ENCODE peak calls at places on chromosome 3, in ten cellular contexts. F is RWPE1; X is sciatic nerve; B is activated effector memory CD4-positive, alpha-beta T cell treated with Interleukin-2 at 50 U/mL for 16 hours; J is stimulated activated naive CD8-positive, alpha-beta T cell treated with anti-CD3 and anti-CD28 coated beads, Interleukin-15, amount 100 ng/mL, for 72 hours; H is NCI-H1092; S is HEK293T; O is Calu3; Q is brain microvascular endothelial cell; G is KG1. Z is an unnamed sample.

GRCh38 chr3:41426485-41426884 is 227.2 kb downstream of the CTNNB1 start:
- DNase-seq in F (no peak), X (no peak), B (no peak), J (no peak), H (no peak), S (no peak), O (no peak), Q (no peak), G (no peak), Z (no peak)

GRCh38 chr3:194166682-194167479 is 30.9 kb downstream of the HES1 start:
- DNase-seq in F (no peak), X (no peak), B (no peak), J (no peak), H (no peak), S (no peak), O (no peak), Q (no peak), G (no peak), Z (no peak)

GRCh38 chr3:70885636-70886035 is 573.2 kb upstream of the MDFIC2 start:
- DNase-seq in F (no peak), X (no peak), B (no peak), J (no peak), H (no peak), S (no peak), O (no peak), Q (no peak), G (no peak), Z (no peak)

GRCh38 chr3:139561959-139562676 is 22.6 kb upstream of the RBP1 start:
- DNase-seq in F (peak), X (no peak), B (no peak), J (no peak), H (peak), S (peak), O (peak), Q (peak), G (no peak), Z (peak)

GRCh38 chr3:12869025-12869695 is 27.8 kb upstream of the RPL32 start:
- DNase-seq in F (no peak), X (no peak), B (no peak), J (peak), H (peak), S (peak), O (peak), Q (no peak), G (no peak), Z (peak)

GRCh38 chr3:65742914-65743313 is 295.8 kb downstream of the MAGI1 start:
- DNase-seq in F (no peak), X (no peak), B (no peak), J (no peak), H (no peak), S (no peak), O (no peak), Q (no peak), G (no peak), Z (no peak)

GRCh38 chr3:177377166-177377565 is 179.9 kb upstream of the TBL1XR1 start:
- DNase-seq in F (peak), X (no peak), B (no peak), J (no peak), H (no peak), S (no peak), O (peak), Q (no peak), G (no peak), Z (no peak)

GRCh38 chr3:10337323-10338163 is 16.6 kb upstream of the SEC13 start:
- DNase-seq in F (no peak), X (no peak), B (no peak), J (no peak), H (no peak), S (no peak), O (no peak), Q (no peak), G (no peak), Z (no peak)

GRCh38 chr3:27976933-27977332 is 254.8 kb upstream of the EOMES start:
- DNase-seq in F (peak), X (no peak), B (no peak), J (no peak), H (no peak), S (no peak), O (peak), Q (no peak), G (peak), Z (peak)

GRCh38 chr3:44058022-44058867 is 183.4 kb upstream of the TOPAZ1 start:
- DNase-seq in F (peak), X (no peak), B (no peak), J (peak), H (no peak), S (no peak), O (peak), Q (peak), G (no peak), Z (no peak)

GRCh38 chr3:50126287-50127211 is 28.6 kb upstream of the SEMA3F start:
- DNase-seq in F (no peak), X (no peak), B (no peak), J (no peak), H (no peak), S (no peak), O (no peak), Q (no peak), G (no peak), Z (peak)

GRCh38 chr3:167450195-167450594 is 23.6 kb downstream of the SERPINI2 start:
- DNase-seq in F (no peak), X (no peak), B (no peak), J (no peak), H (no peak), S (no peak), O (no peak), Q (no peak), G (no peak), Z (no peak)

GRCh38 chr3:195860456-195860855 is 47.9 kb downstream of the TNK2 start:
- DNase-seq in F (no peak), X (no peak), B (no peak), J (no peak), H (no peak), S (no peak), O (no peak), Q (no peak), G (no peak), Z (no peak)

GRCh38 chr3:52892625-52893311 is 4.6 kb downstream of the STIMATE start:
- DNase-seq in F (no peak), X (no peak), B (peak), J (no peak), H (no peak), S (no peak), O (no peak), Q (no peak), G (no peak), Z (no peak)